ENCODE peak calls at places on chromosome 5, in six cellular contexts. K, O, V, G, D and W are unnamed samples.

GRCh38 chr5:150396247-150396646 is 16.5 kb downstream of the CD74 start:
- DNase-seq in K (no peak), O (no peak), V (no peak), G (no peak), D (no peak), W (no peak)

GRCh38 chr5:24642022-24642421 is 2.8 kb downstream of the CDH10 start:
- DNase-seq in K (no peak), O (no peak), V (peak), G (peak), D (no peak), W (peak)

GRCh38 chr5:41176952-41177351 is 36.4 kb downstream of the C6 start:
- DNase-seq in K (no peak), O (no peak), V (no peak), G (no peak), D (no peak), W (peak)

GRCh38 chr5:1521671-1522600 is 1.8 kb downstream of the LPCAT1 start:
- DNase-seq in K (no peak), O (peak), V (peak), G (peak), D (peak), W (peak)

GRCh38 chr5:45521067-45521466 is 175.1 kb downstream of the HCN1 start:
- DNase-seq in K (peak), O (peak), V (peak), G (peak), D (peak), W (peak)

GRCh38 chr5:57304931-57305330 is 131.1 kb downstream of the GPBP1 start:
- DNase-seq in K (no peak), O (no peak), V (no peak), G (no peak), D (no peak), W (no peak)

GRCh38 chr5:126066795-126067321 is 356.4 kb upstream of the GRAMD2B start:
- DNase-seq in K (no peak), O (no peak), V (no peak), G (peak), D (no peak), W (no peak)

GRCh38 chr5:178428341-178429155 is 161.6 kb downstream of the COL23A1 start:
- DNase-seq in K (no peak), O (peak), V (no peak), G (no peak), D (peak), W (no peak)

GRCh38 chr5:127092690-127093089 is 19.4 kb upstream of the C5orf63 start:
- DNase-seq in K (no peak), O (no peak), V (peak), G (peak), D (no peak), W (peak)

GRCh38 chr5:158660726-158661125 is 439.0 kb downstream of the EBF1 start:
- DNase-seq in K (no peak), O (no peak), V (no peak), G (no peak), D (no peak), W (no peak)

GRCh38 chr5:4511996-4512656 is 628.0 kb upstream of the ADAMTS16 start:
- DNase-seq in K (no peak), O (peak), V (peak), G (no peak), D (peak), W (no peak)

GRCh38 chr5:2075365-2075764 is 192.6 kb upstream of the IRX4 start:
- DNase-seq in K (no peak), O (no peak), V (no peak), G (no peak), D (no peak), W (no peak)

GRCh38 chr5:170216262-170216864 is 16.4 kb upstream of the C5orf58 start:
- DNase-seq in K (no peak), O (no peak), V (peak), G (peak), D (no peak), W (peak)

GRCh38 chr5:71658916-71659661 is 60.0 kb upstream of the CARTPT start:
- DNase-seq in K (no peak), O (no peak), V (peak), G (no peak), D (no peak), W (no peak)

GRCh38 chr5:1406681-1407640 is 38.3 kb downstream of the SLC6A3 start:
- DNase-seq in K (no peak), O (no peak), V (no peak), G (no peak), D (no peak), W (no peak)

GRCh38 chr5:1757511-1757910 is 42.1 kb downstream of the MRPL36 start:
- DNase-seq in K (no peak), O (peak), V (no peak), G (no peak), D (peak), W (no peak)

GRCh38 chr5:95962785-95963184 is 1.1 kb upstream of the ELL2 start:
- DNase-seq in K (no peak), O (peak), V (peak), G (no peak), D (no peak), W (no peak)

GRCh38 chr5:176527246-176528222 is 9.7 kb downstream of the RNF44 start:
- DNase-seq in K (no peak), O (no peak), V (no peak), G (no peak), D (no peak), W (no peak)

GRCh38 chr5:1944408-1944807 is 61.7 kb upstream of the IRX4 start:
- DNase-seq in K (no peak), O (no peak), V (no peak), G (no peak), D (no peak), W (no peak)

GRCh38 chr5:56466136-56466816 is 233.1 kb upstream of the ANKRD55 start:
- DNase-seq in K (no peak), O (no peak), V (peak), G (no peak), D (no peak), W (no peak)

GRCh38 chr5:9198399-9198798 is 347.5 kb downstream of the SEMA5A start:
- DNase-seq in K (no peak), O (no peak), V (peak), G (peak), D (no peak), W (peak)

DNA sequence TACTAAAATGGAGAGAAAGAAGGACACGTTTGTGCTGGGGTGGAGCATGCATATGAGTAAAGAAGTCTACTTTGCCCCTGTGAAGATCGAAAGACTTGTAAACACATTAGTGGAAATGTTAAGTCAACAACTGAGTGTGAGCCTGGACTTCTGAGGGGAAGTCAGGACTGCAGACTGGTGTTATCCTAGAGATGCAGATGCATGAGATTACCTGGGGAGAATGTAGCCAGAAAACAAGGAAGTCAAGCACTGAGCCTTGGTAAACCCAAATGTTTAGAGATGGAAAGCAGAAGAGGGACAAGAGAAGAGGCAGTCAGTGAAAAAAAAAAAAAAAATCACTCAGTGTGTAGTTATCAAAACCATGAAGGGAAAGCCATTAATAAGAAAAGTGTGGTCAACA is 22.4 kb downstream of the JAKMIP2 start:
- DNase-seq in K (no peak), O (no peak), V (peak), G (no peak), D (no peak), W (no peak)
- H2BK15ac ChIP-seq in K (no peak), O (no peak), V (no peak), G (no peak), D (no peak), W (no peak)

GRCh38 chr5:173973614-173973969 is 15.4 kb upstream of the C5orf47 start:
- DNase-seq in K (peak), O (peak), V (peak), G (no peak), D (peak), W (no peak)

GRCh38 chr5:173969167-173970049 is 19.6 kb upstream of the C5orf47 start:
- DNase-seq in K (no peak), O (no peak), V (peak), G (peak), D (no peak), W (peak)

GRCh38 chr5:173971681-173972080 is 17.3 kb upstream of the C5orf47 start:
- DNase-seq in K (no peak), O (no peak), V (peak), G (no peak), D (no peak), W (no peak)

GRCh38 chr5:173972844-173973613 is 15.9 kb upstream of the C5orf47 start:
- DNase-seq in K (peak), O (peak), V (peak), G (peak), D (peak), W (peak)

GRCh38 chr5:173970878-173971650 is 17.9 kb upstream of the C5orf47 start:
- DNase-seq in K (no peak), O (no peak), V (peak), G (no peak), D (peak), W (no peak)
- H3K4me2 ChIP-seq in K (no peak), O (no peak), V (no peak), G (no peak), D (no peak), W (no peak)

DNA sequence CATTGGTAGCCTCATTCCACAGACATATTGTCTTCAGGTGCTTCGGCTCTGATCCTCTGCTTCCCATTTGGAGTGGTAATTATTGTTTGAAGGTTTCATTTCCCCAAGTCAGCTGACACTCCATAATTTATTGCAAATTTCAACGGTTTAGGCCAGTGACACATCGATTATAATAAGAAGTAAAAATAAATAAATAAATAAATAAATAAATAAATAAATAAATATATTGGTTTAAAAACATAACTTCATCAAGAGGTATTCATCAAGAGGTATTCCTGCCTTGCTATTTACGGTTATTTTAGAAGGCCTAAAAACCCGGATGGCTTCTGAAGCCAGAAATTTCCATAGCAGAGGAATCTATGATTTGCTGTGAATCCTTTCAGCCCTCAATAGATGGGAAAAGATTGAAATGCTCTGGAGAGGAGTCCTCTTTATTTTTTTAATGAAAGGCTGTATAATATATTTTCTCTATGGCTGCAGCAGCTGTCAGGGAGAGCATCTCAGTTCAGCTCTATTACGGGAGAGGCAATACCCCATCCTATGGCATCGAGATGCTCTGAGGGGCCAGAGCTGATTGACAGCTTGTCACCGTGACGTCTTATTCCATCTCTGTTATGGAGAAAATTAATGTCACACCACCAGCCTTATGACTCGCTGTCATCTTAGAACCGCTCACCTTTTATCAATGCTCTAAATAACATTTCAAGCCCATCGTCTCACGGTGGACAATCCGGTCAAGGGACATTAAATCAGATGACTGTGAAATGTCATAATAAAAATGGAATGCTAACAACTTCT is 273.3 kb downstream of the SLF1 start:
- DNase-seq in K (no peak), O (no peak), V (no peak), G (no peak), D (no peak), W (no peak)
- H2BK15ac ChIP-seq in K (no peak), O (no peak), V (no peak), G (no peak), D (no peak), W (no peak)

GRCh38 chr5:76717222-76718083 is 1.5 kb downstream of the F2R start:
- DNase-seq in K (no peak), O (no peak), V (no peak), G (peak), D (no peak), W (no peak)
- H3K4me2 ChIP-seq in K (peak), O (peak), V (peak), G (peak), D (peak), W (peak)

DNA sequence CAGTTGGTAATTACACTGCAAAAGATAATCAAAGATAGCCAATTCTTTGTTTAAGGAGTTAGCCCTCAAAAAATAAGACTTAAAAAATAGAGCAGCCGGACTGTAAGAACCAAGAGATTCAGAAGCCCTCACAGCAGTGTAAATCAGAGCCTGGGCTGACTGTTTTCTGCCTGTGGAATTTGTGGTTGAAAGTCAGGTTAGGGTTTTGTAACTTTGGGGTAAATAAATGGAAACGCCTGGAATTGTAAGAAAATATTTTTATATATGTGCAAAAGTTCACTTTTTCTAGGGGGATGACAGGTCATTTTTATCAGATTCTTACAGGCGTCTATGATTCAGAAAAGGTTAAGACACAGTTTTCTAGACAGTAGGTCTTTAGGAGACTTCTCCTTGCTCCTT is 35.6 kb downstream of the KLHL3 start:
- DNase-seq in K (no peak), O (no peak), V (no peak), G (no peak), D (no peak), W (peak)
- H2BK15ac ChIP-seq in K (no peak), O (no peak), V (no peak), G (no peak), D (no peak), W (no peak)